ENCODE peak calls at places on chromosomes 7 and 10, in seven cellular contexts. M, P, J, I, G, Q and V are unnamed samples.

GRCh38 chr7:113936535-113936934 is 17.7 kb upstream of the PPP1R3A start:
- DNase-seq in M (no peak), I (no peak), P (no peak), G (no peak), J (no peak), Q (no peak), V (no peak)

GRCh38 chr7:91034459-91035368 is 229.5 kb upstream of the FZD1 start:
- DNase-seq in Q (peak; percentile 63), G (peak; percentile 76), M (no peak), P (peak; percentile 53), J (no peak), I (peak; percentile 65), V (peak; percentile 81)

GRCh38 chr10:33901166-33901565 is 566.7 kb upstream of the NRP1 start:
- DNase-seq in M (peak; percentile 86), G (no peak), Q (peak; percentile 92), I (peak; percentile 98), P (no peak), J (no peak), V (peak; percentile 86)

GRCh38 chr7:5755704-5756131 is 25.7 kb downstream of the RNF216 start:
- DNase-seq in J (no peak), I (no peak), P (no peak), Q (peak; percentile 80), G (no peak), M (peak; percentile 72), V (peak; percentile 84)

GRCh38 chr10:87761892-87762291 is 56.1 kb downstream of the ATAD1 start:
- DNase-seq in I (peak; percentile 65), P (no peak), M (peak; percentile 73), J (no peak), Q (peak; percentile 82), G (no peak), V (peak; percentile 60)

GRCh38 chr10:46028584-46029570 is 1.5 kb downstream of the NCOA4 start:
- DNase-seq in P (no peak), G (peak; percentile 62), M (peak; percentile 70), I (peak; percentile 74), J (no peak), Q (peak; percentile 81), V (peak; percentile 83)

GRCh38 chr10:98404571-98405396 is 10.2 kb downstream of the PYROXD2 start:
- DNase-seq in G (no peak), P (no peak), Q (peak; percentile 76), I (peak; percentile 76), J (no peak), M (peak; percentile 75), V (peak; percentile 51)

GRCh38 chr10:70753841-70754621 is 31.1 kb downstream of the TBATA start:
- DNase-seq in M (peak; percentile 69), Q (peak; percentile 6), G (no peak), P (peak; percentile 75), I (no peak), J (no peak), V (peak; percentile 50)

GRCh38 chr7:128845475-128845874 is 15.3 kb downstream of the FLNC start:
- DNase-seq in M (no peak), Q (no peak), P (no peak), I (no peak), G (no peak), J (no peak), V (no peak)

GRCh38 chr7:44637788-44638594 is 31.6 kb downstream of the OGDH start:
- DNase-seq in I (peak; percentile 89), M (peak; percentile 93), J (peak; percentile 86), P (no peak), Q (peak; percentile 89), G (no peak), V (peak; percentile 83)

GRCh38 chr10:91103384-91104184 is 116.9 kb upstream of the PCGF5 start:
- DNase-seq in G (peak; percentile 34), P (no peak), Q (no peak), M (no peak), J (peak; percentile 17), I (no peak), V (no peak)

GRCh38 chr10:50375051-50375452 is 123.7 kb upstream of the ASAH2 start:
- DNase-seq in P (no peak), M (no peak), J (no peak), I (peak; percentile 99), G (no peak), Q (no peak), V (no peak)

GRCh38 chr10:86071758-86072157 is 294.8 kb downstream of the GRID1 start:
- DNase-seq in J (no peak), Q (no peak), G (no peak), I (no peak), P (no peak), M (no peak), V (no peak)

GRCh38 chr7:14739496-14740185 is 162.9 kb downstream of the DGKB start:
- DNase-seq in G (no peak), I (no peak), M (no peak), J (no peak), Q (no peak), P (no peak), V (peak; percentile 25)

GRCh38 chr10:14382022-14382421 is 51.3 kb upstream of the FRMD4A start:
- DNase-seq in G (no peak), I (no peak), M (peak; percentile 80), Q (peak; percentile 70), J (peak; percentile 72), P (no peak), V (no peak)

GRCh38 chr10:98055875-98056516 is 25.6 kb upstream of the CRTAC1 start:
- DNase-seq in J (no peak), G (no peak), M (peak; percentile 4), I (peak; percentile 31), Q (peak; percentile 6), P (peak; percentile 69), V (peak; percentile 5)

GRCh38 chr10:114511875-114512274 is 107.6 kb upstream of the AFAP1L2 start:
- DNase-seq in Q (no peak), G (no peak), M (no peak), P (no peak), J (no peak), I (peak; percentile 25), V (no peak)

GRCh38 chr10:42783181-42783549 is 570 bp downstream of the BMS1 start:
- DNase-seq in J (no peak), P (no peak), G (no peak), Q (peak; percentile 74), M (peak; percentile 72), I (peak; percentile 68), V (peak; percentile 67)

GRCh38 chr7:25726682-25727357 is 425.2 kb upstream of the NFE2L3 start:
- DNase-seq in G (no peak), P (no peak), J (no peak), I (no peak), M (no peak), Q (no peak), V (no peak)

GRCh38 chr10:62744136-62744535 is 60.4 kb upstream of the ADO start:
- DNase-seq in Q (peak; percentile 69), J (no peak), I (peak; percentile 47), P (no peak), G (no peak), M (peak; percentile 42), V (no peak)
- H3K9ac ChIP-seq in Q (no peak overlapping the region), J (no peak overlapping the region), I (no peak overlapping the region), P (no peak overlapping the region), G (no peak overlapping the region), M (no peak overlapping the region), V (no peak overlapping the region)

DNA sequence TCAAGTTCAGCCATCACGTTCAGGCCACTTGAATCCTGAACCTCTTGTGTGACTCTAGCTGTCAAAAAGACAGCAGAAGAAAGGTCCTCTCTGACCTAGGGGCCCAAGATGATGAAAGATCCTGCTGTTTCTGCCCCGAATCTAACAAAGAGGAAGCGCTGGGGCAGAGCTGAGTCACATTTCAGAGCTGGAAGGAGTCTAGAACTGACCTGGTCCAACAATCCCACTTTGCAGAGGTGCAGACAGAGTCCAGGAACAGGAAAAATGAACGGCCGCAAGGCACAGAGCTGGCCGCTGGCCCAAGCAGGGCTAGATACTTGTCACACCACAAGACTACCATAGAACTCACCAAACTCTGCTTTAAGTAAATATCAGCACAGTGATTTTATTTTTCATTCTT is 52.9 kb downstream of the CHST15 start:
- DNase-seq in P (no peak), M (no peak), I (no peak), Q (no peak), J (no peak), G (no peak), V (no peak)
- H3K4me1 ChIP-seq in P (no peaks in the 10 kb centered on the region), M (no peaks in the 10 kb centered on the region), I (no peaks in the 10 kb centered on the region), Q (no peaks in the 10 kb centered on the region), J (peaks cover 32% of the 10 kb centered on the region), G (no peaks in the 10 kb centered on the region), V (peaks cover 10% of the 10 kb centered on the region)

GRCh38 chr7:156639426-156640256 is 933 bp upstream of the RNF32 start:
- DNase-seq in M (no peak), I (no peak), G (no peak), P (peak; percentile 45), Q (no peak), J (no peak), V (no peak)

GRCh38 chr7:156640949-156641485 is 443 bp downstream of the RNF32 start:
- DNase-seq in I (peak; percentile 47), J (no peak), Q (peak; percentile 57), M (peak; percentile 49), P (no peak), G (no peak), V (peak; percentile 50)

GRCh38 chr7:156642306-156643045 is 1.9 kb downstream of the RNF32 start:
- DNase-seq in P (no peak), Q (no peak), G (no peak), J (no peak), M (no peak), I (no peak), V (no peak)

GRCh38 chr7:156638443-156639077 is 2.0 kb upstream of the RNF32 start:
- DNase-seq in I (no peak), P (no peak), Q (no peak), G (no peak), J (no peak), M (no peak), V (no peak)

DNA sequence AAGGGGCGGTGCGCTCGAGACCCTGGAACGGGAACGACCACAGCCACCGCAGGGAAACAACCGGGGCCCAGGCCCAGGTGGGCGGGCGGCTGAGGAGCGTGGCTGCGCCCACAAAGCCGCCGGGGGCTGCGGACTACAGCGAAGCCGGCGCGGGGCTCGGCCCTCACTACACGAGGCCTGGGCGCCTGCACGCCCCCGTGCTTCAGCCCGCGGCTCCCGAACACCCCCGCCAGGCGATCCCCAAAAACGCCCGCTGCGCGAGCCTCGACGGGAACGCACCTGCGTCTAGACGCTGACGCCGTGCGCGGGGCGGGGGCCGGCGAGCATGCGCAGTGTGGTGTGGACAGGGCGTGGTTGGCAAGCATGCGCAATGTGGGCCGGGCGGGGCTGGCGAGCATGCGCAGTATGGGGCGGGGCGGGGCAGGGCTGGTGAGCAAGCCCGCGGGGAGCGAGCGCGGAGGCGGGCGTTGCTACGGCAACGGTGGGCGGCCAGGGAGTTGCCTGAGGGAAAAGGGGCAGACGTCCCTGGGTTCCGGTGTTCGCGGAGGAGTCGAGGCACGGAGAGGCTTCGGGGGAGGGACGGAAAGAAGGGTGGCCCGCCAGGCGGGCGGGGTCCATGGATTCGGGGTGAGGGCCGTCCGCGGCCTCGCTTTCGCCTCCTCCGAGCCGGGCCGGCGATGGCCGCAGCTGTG is at the start of gene RNF32:
- DNase-seq in G (peak; percentile 100), J (peak; percentile 82), I (peak; percentile 90), M (peak; percentile 76), P (peak; percentile 97), Q (peak; percentile 86), V (peak; percentile 97)
- H3K27me3 ChIP-seq in G (no peaks in the 10 kb centered on the region), J (no peaks in the 10 kb centered on the region), I (no peaks in the 10 kb centered on the region), M (no peaks in the 10 kb centered on the region), P (no peaks in the 10 kb centered on the region), Q (no peaks in the 10 kb centered on the region), V (no peaks in the 10 kb centered on the region)

DNA sequence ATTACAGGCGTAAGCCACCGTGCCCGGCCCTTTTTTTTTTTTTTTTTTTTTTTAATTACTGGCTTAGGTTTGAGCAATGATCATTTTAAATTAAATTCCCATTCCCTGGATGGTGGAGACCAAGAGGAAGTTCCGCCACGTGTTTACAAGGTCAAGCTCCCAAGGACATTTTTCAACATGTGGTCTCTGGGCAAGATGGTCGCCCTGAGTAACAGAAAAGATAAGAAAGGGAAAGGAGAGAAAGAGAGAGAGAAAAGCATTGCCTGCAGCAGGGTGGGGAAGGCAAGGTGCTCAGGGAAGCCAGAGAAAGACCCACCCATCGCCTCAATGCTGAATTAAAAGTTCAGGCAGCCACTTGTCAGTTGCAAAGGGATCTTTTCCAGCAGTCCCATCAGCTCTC is 45.2 kb upstream of the CHST3 start:
- DNase-seq in G (no peak), P (no peak), Q (no peak), J (no peak), I (no peak), M (no peak), V (no peak)
- H3K9ac ChIP-seq in G (no peak overlapping the region), P (no peak overlapping the region), Q (no peak overlapping the region), J (no peak overlapping the region), I (no peak overlapping the region), M (no peak overlapping the region), V (no peak overlapping the region)